ENCODE peak calls at places on chromosomes 11 and 22, in five cellular contexts. U is OCI-LY7, Z is ACHN, A is naive B cell, R is SK-N-MC. G is an unnamed sample.

GRCh38 chr22:20243545-20244249 is 24.4 kb downstream of the RTN4R start:
- DNase-seq in U (peak), Z (peak), A (no peak), R (peak), G (peak)

GRCh38 chr11:116714902-116715301 is 57.9 kb downstream of the BUD13 start:
- DNase-seq in U (no peak), Z (no peak), A (no peak), R (no peak), G (no peak)

GRCh38 chr11:83483808-83484207 is 197.6 kb upstream of the CCDC90B start:
- DNase-seq in U (no peak), Z (no peak), A (no peak), R (no peak), G (no peak)

GRCh38 chr11:123194308-123195181 is 503 bp downstream of the CLMP start:
- DNase-seq in U (no peak), Z (peak), A (no peak), R (no peak), G (no peak)

GRCh38 chr22:45503071-45503815 is 560 bp downstream of the FBLN1 start:
- DNase-seq in U (no peak), Z (no peak), A (no peak), R (no peak), G (no peak)

GRCh38 chr11:64629796-64630562 is 39.0 kb downstream of the SLC22A12 start:
- DNase-seq in U (no peak), Z (no peak), A (no peak), R (no peak), G (no peak)

GRCh38 chr22:39607093-39607492 is 36.5 kb downstream of the CACNA1I start:
- DNase-seq in U (no peak), Z (no peak), A (no peak), R (no peak), G (no peak)

GRCh38 chr11:123434262-123434661 is 4.2 kb downstream of the GRAMD1B start:
- DNase-seq in U (peak), Z (peak), A (no peak), R (no peak), G (no peak)

GRCh38 chr22:39989633-39990032 is 5.1 kb upstream of the FAM83F start:
- DNase-seq in U (no peak), Z (no peak), A (no peak), R (no peak), G (no peak)

GRCh38 chr11:2300290-2300935 is 1.3 kb downstream of the C11orf21 start:
- DNase-seq in U (no peak), Z (no peak), A (peak), R (no peak), G (no peak)

GRCh38 chr11:14445542-14446530 is 53.8 kb downstream of the COPB1 start:
- DNase-seq in U (no peak), Z (peak), A (no peak), R (no peak), G (peak)

GRCh38 chr11:13297917-13298356 is 20.3 kb downstream of the BMAL1 start:
- DNase-seq in U (no peak), Z (no peak), A (no peak), R (no peak), G (no peak)

GRCh38 chr11:118238947-118239346 is 13.2 kb downstream of the MPZL3 start:
- DNase-seq in U (no peak), Z (no peak), A (no peak), R (no peak), G (no peak)

GRCh38 chr22:39236321-39237275 is 8.2 kb downstream of the PDGFB start:
- DNase-seq in U (no peak), Z (no peak), A (peak), R (no peak), G (no peak)

GRCh38 chr11:124917115-124917637 is 1.9 kb upstream of the HEPN1 start:
- DNase-seq in U (no peak), Z (no peak), A (no peak), R (no peak), G (no peak)

GRCh38 chr11:79237676-79238075 is 203.2 kb downstream of the TENM4 start:
- DNase-seq in U (no peak), Z (no peak), A (no peak), R (no peak), G (no peak)

GRCh38 chr11:118658372-118659313 is 20.8 kb downstream of the TREH start:
- DNase-seq in U (no peak), Z (peak), A (no peak), R (no peak), G (peak)

GRCh38 chr11:19087658-19088057 is 27.1 kb upstream of the MRGPRX2 start:
- DNase-seq in U (no peak), Z (no peak), A (no peak), R (no peak), G (no peak)

GRCh38 chr11:116642902-116643301 is 129.9 kb downstream of the BUD13 start:
- DNase-seq in U (no peak), Z (no peak), A (no peak), R (no peak), G (no peak)

GRCh38 chr11:18394928-18395734 is 768 bp downstream of the LDHA start:
- DNase-seq in U (peak), Z (peak), A (no peak), R (no peak), G (peak)

G was measured in RCC 7860.